ENCODE peak calls at places on chromosome 3, in five cellular contexts. One of them, this sample, is unnamed.

GRCh38 chr3:12143949-12144504 is 14.7 kb downstream of the TIMP4 start:
- DNase-seq in HL-60: no peak
- DNase-seq in M059J: no peak
- DNase-seq in RCC 7860: no peak
- DNase-seq in SHP77: no peak
- DNase-seq in this sample: no peak

GRCh38 chr3:23685484-23686258 is 120.1 kb upstream of the UBE2E1 start:
- DNase-seq in HL-60: peak; percentile 35
- DNase-seq in M059J: peak; percentile 100
- DNase-seq in RCC 7860: peak; percentile 99
- DNase-seq in SHP77: peak; percentile 83
- DNase-seq in this sample: no peak

GRCh38 chr3:196274585-196274984 is 12.9 kb downstream of the PCYT1A start:
- DNase-seq in HL-60: no peak
- DNase-seq in M059J: peak; percentile 64
- DNase-seq in RCC 7860: no peak
- DNase-seq in SHP77: no peak
- DNase-seq in this sample: no peak

GRCh38 chr3:183764854-183765731 is 60.3 kb downstream of the MAP6D1 start:
- DNase-seq in HL-60: no peak
- DNase-seq in M059J: peak; percentile 93
- DNase-seq in RCC 7860: peak; percentile 88
- DNase-seq in SHP77: no peak
- DNase-seq in this sample: no peak

GRCh38 chr3:127964053-127964452 is 49.0 kb downstream of the KBTBD12 start:
- DNase-seq in HL-60: no peak
- DNase-seq in M059J: no peak
- DNase-seq in RCC 7860: no peak
- DNase-seq in SHP77: peak; percentile 78
- DNase-seq in this sample: no peak

GRCh38 chr3:156617145-156617544 is 57.2 kb upstream of the TIPARP start:
- DNase-seq in HL-60: no peak
- DNase-seq in M059J: peak; percentile 40
- DNase-seq in RCC 7860: no peak
- DNase-seq in SHP77: no peak
- DNase-seq in this sample: no peak

GRCh38 chr3:12395349-12396012 is 88.8 kb upstream of the TSEN2 start:
- DNase-seq in HL-60: no peak
- DNase-seq in M059J: peak; percentile 43
- DNase-seq in RCC 7860: no peak
- DNase-seq in SHP77: no peak
- DNase-seq in this sample: no peak

GRCh38 chr3:82080261-82080660 is 318.8 kb upstream of the GBE1 start:
- DNase-seq in HL-60: no peak
- DNase-seq in M059J: peak; percentile 22
- DNase-seq in RCC 7860: no peak
- DNase-seq in SHP77: no peak
- DNase-seq in this sample: no peak

GRCh38 chr3:81485444-81485865 is 276.0 kb downstream of the GBE1 start:
- DNase-seq in HL-60: no peak
- DNase-seq in M059J: peak; percentile 66
- DNase-seq in RCC 7860: no peak
- DNase-seq in SHP77: no peak
- DNase-seq in this sample: no peak

GRCh38 chr3:170835346-170835745 is 34.6 kb downstream of the RPL22L1 start:
- DNase-seq in HL-60: no peak
- DNase-seq in M059J: no peak
- DNase-seq in RCC 7860: no peak
- DNase-seq in SHP77: no peak
- DNase-seq in this sample: no peak

GRCh38 chr3:194061421-194062029 is 74.4 kb upstream of the HES1 start:
- DNase-seq in HL-60: no peak
- DNase-seq in M059J: no peak
- DNase-seq in RCC 7860: no peak
- DNase-seq in SHP77: no peak
- DNase-seq in this sample: no peak

GRCh38 chr3:157082305-157082981 is 77.5 kb downstream of the CCNL1 start:
- DNase-seq in HL-60: no peak
- DNase-seq in M059J: peak; percentile 94
- DNase-seq in RCC 7860: peak; percentile 91
- DNase-seq in SHP77: no peak
- DNase-seq in this sample: no peak

GRCh38 chr3:159897331-159898075 is 91.1 kb upstream of the IL12A start:
- DNase-seq in HL-60: no peak
- DNase-seq in M059J: peak; percentile 79
- DNase-seq in RCC 7860: no peak
- DNase-seq in SHP77: no peak
- DNase-seq in this sample: no peak

GRCh38 chr3:182837855-182838454 is 44.7 kb downstream of the ATP11B start:
- DNase-seq in HL-60: peak; percentile 12
- DNase-seq in M059J: peak; percentile 21
- DNase-seq in RCC 7860: no peak
- DNase-seq in SHP77: no peak
- DNase-seq in this sample: no peak

GRCh38 chr3:194396897-194397756 is 1.9 kb downstream of the GP5 start:
- DNase-seq in HL-60: peak; percentile 22
- DNase-seq in M059J: no peak
- DNase-seq in RCC 7860: no peak
- DNase-seq in SHP77: no peak
- DNase-seq in this sample: peak; percentile 82

GRCh38 chr3:149969945-149970715 is 565 bp downstream of the PFN2 start:
- DNase-seq in HL-60: no peak
- DNase-seq in M059J: peak; percentile 81
- DNase-seq in RCC 7860: peak; percentile 61
- DNase-seq in SHP77: peak; percentile 89
- DNase-seq in this sample: peak; percentile 88

GRCh38 chr3:99114565-99115291 is 213.2 kb upstream of the DCBLD2 start:
- DNase-seq in HL-60: no peak
- DNase-seq in M059J: peak; percentile 77
- DNase-seq in RCC 7860: peak; percentile 17
- DNase-seq in SHP77: peak; percentile 56
- DNase-seq in this sample: peak; percentile 85

GRCh38 chr3:52237006-52237658 is 1.8 kb downstream of the TWF2 start:
- DNase-seq in HL-60: no peak
- DNase-seq in M059J: peak; percentile 50
- DNase-seq in RCC 7860: peak; percentile 22
- DNase-seq in SHP77: no peak
- DNase-seq in this sample: peak; percentile 53

GRCh38 chr3:160134454-160134853 is 90.8 kb upstream of the C3orf80 start:
- DNase-seq in HL-60: no peak
- DNase-seq in M059J: peak; percentile 41
- DNase-seq in RCC 7860: peak; percentile 32
- DNase-seq in SHP77: no peak
- DNase-seq in this sample: peak; percentile 68

GRCh38 chr3:111932962-111933361 is 45.9 kb upstream of the ABHD10 start:
- DNase-seq in HL-60: no peak
- DNase-seq in M059J: no peak
- DNase-seq in RCC 7860: no peak
- DNase-seq in SHP77: no peak
- DNase-seq in this sample: no peak

GRCh38 chr3:160869825-160870224 is 113.8 kb downstream of the PPM1L start:
- DNase-seq in HL-60: no peak
- DNase-seq in M059J: peak; percentile 74
- DNase-seq in RCC 7860: no peak
- DNase-seq in SHP77: peak; percentile 75
- DNase-seq in this sample: no peak

GRCh38 chr3:14508966-14509795 is 31.0 kb downstream of the GRIP2 start:
- DNase-seq in HL-60: peak; percentile 43
- DNase-seq in M059J: peak; percentile 24
- DNase-seq in RCC 7860: peak; percentile 8
- DNase-seq in SHP77: peak; percentile 58
- DNase-seq in this sample: peak; percentile 97

This sample was measured in endodermal cell.